ENCODE peak calls at places on chromosomes 12 and 14, in five cellular contexts. J is RWPE1, R is ovary, P is CD14-positive monocyte, I is heart right ventricle. V is an unnamed sample.

GRCh38 chr14:93732524-93732923 is 55.8 kb downstream of the PRIMA1 start:
- DNase-seq in I (no peak), P (no peak), J (no peak), R (no peak), V (no peak)

GRCh38 chr12:45685680-45686079 is 43.8 kb upstream of the ARID2 start:
- DNase-seq in J (no peak), I (no peak), P (no peak), R (no peak), V (no peak)

GRCh38 chr12:31737763-31738162 is 8.9 kb upstream of the AMN1 start:
- DNase-seq in R (no peak), J (no peak), I (no peak), P (no peak), V (no peak)

GRCh38 chr12:68237068-68237467 is 11.5 kb upstream of the IL26 start:
- DNase-seq in J (no peak), I (no peak), R (no peak), P (no peak), V (no peak)

GRCh38 chr12:105573574-105573973 is 243.1 kb downstream of the C12orf75 start:
- DNase-seq in J (no peak), I (no peak), R (no peak), P (no peak), V (no peak)

GRCh38 chr14:106436310-106436905 is 910.0 kb downstream of the TMEM121 start:
- DNase-seq in I (peak; percentile 33), R (no peak), J (peak; percentile 23), P (peak; percentile 62), V (no peak)

GRCh38 chr14:93036652-93037341 is 78.9 kb downstream of the ITPK1 start:
- DNase-seq in P (no peak), I (no peak), R (peak; percentile 45), J (no peak), V (no peak)

GRCh38 chr14:106665814-106666213 is 1139.4 kb downstream of the TMEM121 start:
- DNase-seq in P (no peak), I (no peak), R (no peak), J (no peak), V (no peak)

GRCh38 chr14:95256011-95256775 is 63.5 kb downstream of the CLMN start:
- DNase-seq in I (no peak), J (no peak), P (no peak), R (no peak), V (no peak)

GRCh38 chr14:75022655-75023054 is 19.9 kb downstream of the EIF2B2 start:
- DNase-seq in R (no peak), J (peak; percentile 46), P (no peak), I (peak; percentile 57), V (no peak)

GRCh38 chr14:51490205-51490604 is 161.5 kb upstream of the FRMD6 start:
- DNase-seq in I (no peak), J (no peak), P (no peak), R (no peak), V (no peak)

GRCh38 chr12:121810833-121811433 is 7.1 kb downstream of the SETD1B start:
- DNase-seq in J (no peak), P (no peak), R (no peak), I (no peak), V (no peak)

GRCh38 chr12:71158361-71158882 is 623 bp upstream of the TSPAN8 start:
- DNase-seq in J (no peak), P (no peak), I (no peak), R (no peak), V (no peak)

GRCh38 chr12:94614288-94614721 is 36.1 kb downstream of the TMCC3 start:
- DNase-seq in R (no peak), P (no peak), I (no peak), J (peak; percentile 7), V (no peak)

GRCh38 chr14:30443368-30444007 is 115.5 kb upstream of the G2E3 start:
- DNase-seq in I (no peak), R (no peak), J (peak; percentile 20), P (no peak), V (no peak)

GRCh38 chr14:34571771-34572170 is 32.3 kb upstream of the EAPP start:
- DNase-seq in I (no peak), P (no peak), R (no peak), J (no peak), V (no peak)

GRCh38 chr12:127888948-127889347 is 378.0 kb upstream of the TMEM132C start:
- DNase-seq in R (no peak), J (no peak), I (no peak), P (no peak), V (no peak)

GRCh38 chr12:5138845-5139244 is 95.2 kb downstream of the KCNA5 start:
- DNase-seq in J (no peak), R (no peak), P (no peak), I (no peak), V (no peak)

GRCh38 chr12:53550595-53550994 is 43.3 kb upstream of the NPFF start:
- DNase-seq in I (no peak), P (no peak), J (peak; percentile 24), R (no peak), V (no peak)

GRCh38 chr12:124512667-124513296 is 54.6 kb downstream of the NCOR2 start:
- DNase-seq in P (peak; percentile 68), R (peak; percentile 87), J (peak; percentile 83), I (peak; percentile 88), V (peak; percentile 90)

GRCh38 chr12:12926571-12927071 is 25.3 kb downstream of the GPRC5D start:
- DNase-seq in J (no peak), P (no peak), I (no peak), R (no peak), V (no peak)

GRCh38 chr12:120199025-120199424 is 1.9 kb downstream of the RPLP0 start:
- DNase-seq in I (no peak), R (no peak), P (no peak), J (no peak), V (no peak)

GRCh38 chr14:99003646-99004045 is 268.4 kb downstream of the BCL11B start:
- DNase-seq in J (no peak), P (no peak), I (no peak), R (no peak), V (no peak)

GRCh38 chr14:93017341-93017797 is 94.4 kb downstream of the CHGA start:
- DNase-seq in I (peak; percentile 71), R (no peak), P (no peak), J (no peak), V (no peak)

GRCh38 chr12:75208851-75209781 is 523 bp downstream of the KCNC2 start:
- DNase-seq in I (no peak), P (no peak), J (peak; percentile 28), R (peak; percentile 12), V (no peak)

GRCh38 chr12:106511365-106511764 is 71.4 kb upstream of the RFX4 start:
- DNase-seq in R (no peak), P (no peak), J (no peak), I (no peak), V (no peak)

GRCh38 chr12:49059385-49060232 is 985 bp downstream of the KMT2D start:
- DNase-seq in R (peak; percentile 60), I (no peak), P (no peak), J (peak; percentile 55), V (no peak)

GRCh38 chr12:29346764-29347421 is 34.1 kb downstream of the ERGIC2 start:
- DNase-seq in I (no peak), P (no peak), R (no peak), J (no peak), V (no peak)

GRCh38 chr12:57395121-57395520 is 35.7 kb downstream of the R3HDM2 start:
- DNase-seq in R (no peak), P (no peak), I (no peak), J (no peak), V (no peak)

DNA sequence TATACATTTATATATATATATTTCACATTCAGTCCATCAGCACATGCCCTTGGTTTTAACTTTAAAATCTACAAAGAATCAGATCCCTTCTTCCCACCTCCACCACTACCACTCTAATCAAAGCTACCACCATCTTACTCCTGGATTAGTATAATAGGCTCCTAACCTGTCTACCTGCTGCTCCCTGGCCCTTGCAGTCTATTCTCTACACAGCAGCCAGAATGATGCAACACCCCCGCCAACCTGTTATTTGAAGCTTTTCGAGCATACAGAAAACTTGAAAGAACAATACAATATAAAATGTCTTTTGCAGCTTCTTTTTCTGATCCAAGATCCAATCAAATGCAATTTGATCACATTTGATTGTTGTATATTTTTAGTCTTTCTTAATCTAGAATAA is 165.9 kb upstream of the HMGA2 start:
- DNase-seq in R (no peak), I (no peak), J (no peak), P (no peak), V (no peak)
- TF ChIP-seq CTCF in R (no peak), I (no peak), J (no peak), P (no peak), V (no peak)

DNA sequence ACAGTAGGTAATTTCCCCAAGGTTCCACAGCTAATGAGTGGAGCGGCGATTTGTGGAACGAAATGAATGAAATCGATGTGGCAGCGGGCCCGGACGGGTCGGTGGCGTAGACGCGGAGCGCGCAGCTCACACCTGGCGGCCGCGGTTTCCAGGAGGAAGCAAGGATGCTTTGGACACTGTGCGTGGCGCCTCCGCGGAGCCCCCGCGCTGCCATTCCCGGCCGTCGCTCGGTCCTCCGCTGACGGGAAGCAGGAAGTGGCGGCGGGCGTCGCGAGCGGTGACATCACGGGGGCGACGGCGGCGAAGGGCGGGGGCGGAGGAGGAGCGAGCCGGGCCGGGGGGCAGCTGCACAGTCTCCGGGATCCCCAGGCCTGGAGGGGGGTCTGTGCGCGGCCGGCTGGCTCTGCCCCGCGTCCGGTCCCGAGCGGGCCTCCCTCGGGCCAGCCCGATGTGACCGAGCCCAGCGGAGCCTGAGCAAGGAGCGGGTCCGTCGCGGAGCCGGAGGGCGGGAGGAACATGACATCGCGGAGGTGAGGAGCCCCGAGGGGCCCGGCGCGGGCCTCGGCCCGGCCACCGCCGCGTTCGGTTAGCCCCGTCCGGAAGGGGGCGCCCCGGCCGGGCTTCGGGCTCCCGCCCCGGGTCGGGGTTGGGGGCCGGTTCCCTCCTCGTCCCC is at the start of gene PTPN11:
- DNase-seq in I (peak; percentile 91), P (peak; percentile 84), R (peak; percentile 93), J (peak; percentile 73), V (peak; percentile 65)
- TF ChIP-seq CTCF in I (peak; percentile 50), P (peak; percentile 60), R (no peak), J (peak; percentile 61), V (no peak)

DNA sequence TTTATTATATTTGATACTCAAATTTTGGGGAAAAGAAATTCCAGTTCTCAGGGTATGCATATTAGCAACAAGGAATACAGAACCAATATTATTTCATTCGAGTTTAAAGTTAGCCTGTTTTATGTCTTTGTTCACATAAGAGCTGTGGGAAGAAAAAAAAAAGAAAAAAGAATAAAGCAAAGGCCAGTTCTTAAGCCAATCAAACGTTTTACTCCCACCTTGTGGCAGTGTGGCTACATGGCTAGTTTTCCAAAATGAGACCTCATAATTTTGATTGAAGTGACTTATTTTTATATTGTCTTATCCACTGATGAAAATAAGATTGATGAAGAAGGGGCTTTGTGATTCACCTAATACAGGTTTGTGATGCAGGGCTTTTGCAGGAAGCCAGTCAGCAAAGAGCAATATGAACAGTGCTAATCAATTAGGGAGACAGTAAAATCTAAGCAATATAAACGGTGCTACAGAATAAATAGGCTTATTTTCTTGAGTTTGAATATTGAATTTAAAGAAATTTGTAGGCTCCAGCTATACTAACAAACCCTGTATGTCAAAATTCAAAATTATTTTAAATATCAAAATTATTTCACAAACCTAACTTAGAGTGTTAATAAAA is 624.1 kb upstream of the FOXG1 start:
- DNase-seq in P (no peak), I (no peak), R (no peak), J (peak; percentile 3), V (no peak)
- TF ChIP-seq CTCF in P (no peak), I (no peak), R (no peak), J (peak; percentile 33), V (no peak)

DNA sequence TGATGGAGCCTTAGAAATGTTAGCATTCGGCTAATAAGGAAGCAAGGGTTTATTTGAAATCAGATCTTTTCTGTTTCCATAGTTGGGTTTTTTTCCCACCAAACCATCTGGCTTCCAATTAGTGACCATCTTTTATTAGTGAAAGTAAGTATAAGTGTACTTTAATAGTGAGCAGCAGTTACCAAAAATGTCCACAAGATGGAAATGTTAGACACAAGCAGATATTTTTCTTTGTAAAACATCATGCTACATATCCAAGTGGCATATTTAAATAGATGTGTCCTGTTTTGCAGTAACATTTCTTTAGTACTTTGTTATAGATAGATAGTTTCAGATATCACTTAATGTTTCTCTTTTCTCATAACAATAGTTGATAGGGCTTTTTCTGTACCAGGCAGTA is 28.8 kb downstream of the YEATS4 start:
- DNase-seq in R (no peak), P (no peak), J (peak; percentile 8), I (no peak), V (no peak)
- TF ChIP-seq CTCF in R (no peak), P (peak; percentile 50), J (peak; percentile 75), I (peak; percentile 61), V (peak; percentile 10)

V was measured in omental fat pad.